ENCODE peak calls at places on chromosomes 6 and 20, in eight cellular contexts. U is GM04503; R is fibroblast of the aortic adventitia; X is T-helper 22 cell; W is endothelial cell; J is activated CD4-positive, CD25-positive, alpha-beta regulatory T cell; L is GM20000; N is upper lobe of left lung. V is an unnamed sample.

GRCh38 chr6:73983367-73983766 is 287.4 kb downstream of the CD109 start:
- DNase-seq in J (no peak), L (no peak), R (peak; percentile 40), N (no peak), W (no peak), U (peak; percentile 93), X (no peak), V (no peak)

GRCh38 chr6:29747688-29748250 is 24.5 kb downstream of the HLA-F start:
- DNase-seq in J (no peak), U (no peak), W (no peak), N (no peak), R (no peak), L (no peak), X (no peak), V (no peak)

GRCh38 chr20:24444531-24445190 is 24.8 kb upstream of the SYNDIG1 start:
- DNase-seq in U (no peak), L (no peak), N (no peak), X (no peak), J (no peak), R (no peak), W (no peak), V (no peak)

GRCh38 chr6:113011389-113011788 is 664.3 kb downstream of the RFPL4B start:
- DNase-seq in N (no peak), J (no peak), L (no peak), U (no peak), R (peak; percentile 62), X (no peak), W (no peak), V (no peak)

GRCh38 chr6:161547617-161548016 is 273.8 kb upstream of the AGPAT4 start:
- DNase-seq in W (no peak), U (no peak), N (no peak), R (no peak), L (no peak), X (no peak), J (no peak), V (no peak)

GRCh38 chr20:4153251-4153650 is 137.9 kb upstream of the RNF24 start:
- DNase-seq in L (no peak), U (no peak), R (no peak), W (no peak), N (no peak), X (no peak), J (no peak), V (no peak)

GRCh38 chr20:17538517-17539170 is 7.5 kb upstream of the BFSP1 start:
- DNase-seq in U (no peak), R (no peak), X (no peak), J (no peak), N (no peak), W (no peak), L (peak; percentile 52), V (no peak)

GRCh38 chr20:60715172-60715571 is 536.9 kb upstream of the CDH4 start:
- DNase-seq in U (no peak), R (no peak), J (no peak), L (no peak), X (no peak), N (no peak), W (no peak), V (no peak)

GRCh38 chr6:53671111-53671510 is 5.6 kb upstream of the KLHL31 start:
- DNase-seq in N (no peak), L (no peak), U (no peak), X (no peak), W (no peak), J (no peak), R (no peak), V (no peak)

GRCh38 chr6:95923518-95923917 is 92.3 kb upstream of the FUT9 start:
- DNase-seq in L (peak; percentile 9), N (no peak), X (no peak), J (no peak), R (no peak), W (peak; percentile 18), U (no peak), V (no peak)

GRCh38 chr6:157143885-157144795 is 179.2 kb downstream of the TMEM242 start:
- DNase-seq in L (no peak), X (no peak), N (no peak), W (peak; percentile 41), R (peak; percentile 89), U (no peak), J (no peak), V (no peak)

GRCh38 chr6:31738048-31738979 is 1.5 kb upstream of the MSH5 start:
- DNase-seq in W (no peak), U (no peak), X (peak; percentile 69), L (peak; percentile 80), R (peak; percentile 82), N (peak; percentile 87), J (no peak), V (peak; percentile 27)

GRCh38 chr6:131063028-131063763 is at the start of gene EPB41L2:
- DNase-seq in X (peak; percentile 65), R (peak; percentile 85), U (peak; percentile 37), L (peak; percentile 95), N (peak; percentile 85), W (peak; percentile 97), J (peak; percentile 37), V (peak; percentile 85)

GRCh38 chr6:137903933-137904821 is 37.1 kb downstream of the TNFAIP3 start:
- DNase-seq in N (no peak), W (no peak), X (no peak), J (no peak), U (no peak), R (peak; percentile 80), L (peak; percentile 48), V (peak; percentile 19)

GRCh38 chr6:154995241-154996162 is at the start of gene TIAM2:
- DNase-seq in R (no peak), X (no peak), U (no peak), N (no peak), J (no peak), L (peak; percentile 63), W (peak; percentile 45), V (peak; percentile 85)

GRCh38 chr20:34566978-34567884 is 8.7 kb downstream of the MAP1LC3A start:
- DNase-seq in L (no peak), J (no peak), R (no peak), X (no peak), N (peak; percentile 81), U (no peak), W (no peak), V (no peak)

GRCh38 chr6:99559056-99559455 is 9.4 kb downstream of the CCNC start:
- DNase-seq in N (no peak), X (no peak), W (no peak), U (no peak), R (no peak), J (no peak), L (no peak), V (no peak)

GRCh38 chr6:141133346-141133745 is 999.4 kb upstream of the GJE1 start:
- DNase-seq in J (no peak), U (peak; percentile 27), W (no peak), L (no peak), X (no peak), N (no peak), R (peak; percentile 63), V (no peak)